ENCODE peak calls at places on chromosomes 13 and 19, in nine cellular contexts. F, J, K, Q, H, X, I, W and O are unnamed samples.
A peak's percentile ranks its signal among the peaks of the same experiment; 100 is the strongest.

GRCh38 chr13:106100261-106100919 is 435.1 kb downstream of the EFNB2 start:
- DNase-seq in F (peak; percentile 97), J (no peak), K (no peak), Q (no peak), H (peak; percentile 46), X (peak; percentile 17), I (no peak), W (peak; percentile 85), O (no peak)

GRCh38 chr13:27496006-27496405 is 45.6 kb upstream of the MTIF3 start:
- DNase-seq in F (no peak), J (no peak), K (no peak), Q (no peak), H (no peak), X (no peak), I (no peak), W (no peak), O (no peak)

GRCh38 chr13:78326608-78327007 is 276.7 kb downstream of the POU4F1 start:
- DNase-seq in F (no peak), J (no peak), K (no peak), Q (no peak), H (no peak), X (peak; percentile 12), I (no peak), W (no peak), O (no peak)

GRCh38 chr13:99859178-99860177 is 112.1 kb downstream of the ZIC5 start:
- DNase-seq in F (no peak), J (no peak), K (no peak), Q (no peak), H (no peak), X (no peak), I (no peak), W (peak; percentile 31), O (no peak)

GRCh38 chr13:52969373-52969772 is 59.2 kb upstream of the OLFM4 start:
- DNase-seq in F (no peak), J (no peak), K (no peak), Q (no peak), H (no peak), X (no peak), I (no peak), W (no peak), O (no peak)

GRCh38 chr13:108154421-108154858 is 60.9 kb downstream of the LIG4 start:
- DNase-seq in F (peak; percentile 73), J (no peak), K (no peak), Q (no peak), H (no peak), X (peak; percentile 86), I (no peak), W (peak; percentile 61), O (no peak)

GRCh38 chr19:13629687-13630357 is 123.5 kb upstream of the CACNA1A start:
- DNase-seq in F (no peak), J (no peak), K (no peak), Q (no peak), H (no peak), X (no peak), I (no peak), W (no peak), O (no peak)

GRCh38 chr13:105474983-105475382 is 1060.5 kb downstream of the EFNB2 start:
- DNase-seq in F (peak; percentile 83), J (no peak), K (no peak), Q (no peak), H (no peak), X (peak; percentile 7), I (no peak), W (no peak), O (no peak)

GRCh38 chr13:95216182-95216581 is 85.1 kb downstream of the ABCC4 start:
- DNase-seq in F (no peak), J (no peak), K (no peak), Q (no peak), H (no peak), X (no peak), I (no peak), W (no peak), O (no peak)

GRCh38 chr19:58107778-58108545 is 9.9 kb upstream of the ZSCAN18 start:
- DNase-seq in F (no peak), J (no peak), K (no peak), Q (no peak), H (no peak), X (no peak), I (no peak), W (no peak), O (no peak)

DNA sequence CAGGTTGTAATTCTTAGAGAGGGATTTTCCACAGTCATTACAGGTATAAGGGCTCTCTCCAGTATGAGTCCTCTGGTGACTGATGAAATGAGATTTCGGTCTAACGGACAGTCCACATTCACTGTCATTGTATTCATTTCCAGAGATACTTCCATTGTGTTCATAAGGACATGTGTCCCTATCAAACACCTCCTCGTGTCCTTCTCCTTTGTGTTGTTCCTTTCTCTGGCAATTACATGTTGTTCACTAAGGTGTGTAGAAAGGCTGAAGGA is 10.5 kb upstream of the ZSCAN18 start:
- DNase-seq in F (no peak), J (no peak), K (no peak), Q (no peak), H (no peak), X (no peak), I (no peak), W (no peak), O (no peak)
- H3K27ac ChIP-seq in F (no peak overlapping the region), J (no peak overlapping the region), K (no peak overlapping the region), Q (no peak overlapping the region), H (no peak overlapping the region), X (no peak overlapping the region), I (no peak overlapping the region), W (no peak overlapping the region), O (no peak overlapping the region)

GRCh38 chr19:11141937-11142527 is 13.6 kb downstream of the SPC24 start:
- DNase-seq in F (peak; percentile 55), J (no peak), K (no peak), Q (peak; percentile 10), H (no peak), X (no peak), I (no peak), W (no peak), O (no peak)
- H3K4me3 ChIP-seq in F (no peak overlapping the region), J (no peak overlapping the region), K (no peak overlapping the region), Q (no peak overlapping the region), H (peak overlapping the region; percentile 58), X (no peak overlapping the region), I (no peak overlapping the region), W (no peak overlapping the region), O (no peak overlapping the region)

DNA sequence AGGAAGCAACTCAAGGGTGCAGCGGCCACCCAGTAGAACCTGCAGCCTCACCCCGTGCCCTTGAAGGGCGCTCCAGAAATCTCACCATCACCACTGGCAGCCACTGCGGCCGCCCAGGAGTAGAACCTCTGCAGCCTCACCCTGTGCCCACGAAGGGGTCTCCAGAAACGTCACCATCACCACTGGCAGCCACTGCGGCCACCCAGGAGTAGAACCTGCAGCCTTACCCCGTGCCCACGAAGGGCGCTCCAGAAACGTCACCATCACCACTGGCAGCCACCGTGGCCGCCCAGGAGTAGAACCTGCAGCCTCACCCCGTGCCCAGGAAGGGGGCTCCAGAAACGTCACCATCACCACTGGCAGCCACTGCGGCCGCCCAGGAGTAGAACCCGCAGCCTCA is 336.0 kb downstream of the TEX29 start:
- DNase-seq in F (no peak), J (no peak), K (no peak), Q (no peak), H (no peak), X (no peak), I (no peak), W (no peak), O (no peak)
- H3K27me3 ChIP-seq in F (no peaks in the 10 kb centered on the region), J (no peaks in the 10 kb centered on the region), K (peaks cover 5% of the 10 kb centered on the region), Q (no peaks in the 10 kb centered on the region), H (peaks cover 58% of the 10 kb centered on the region), X (peaks cover 48% of the 10 kb centered on the region), I (peaks cover 6% of the 10 kb centered on the region), W (peaks cover 7% of the 10 kb centered on the region), O (no peaks in the 10 kb centered on the region)

DNA sequence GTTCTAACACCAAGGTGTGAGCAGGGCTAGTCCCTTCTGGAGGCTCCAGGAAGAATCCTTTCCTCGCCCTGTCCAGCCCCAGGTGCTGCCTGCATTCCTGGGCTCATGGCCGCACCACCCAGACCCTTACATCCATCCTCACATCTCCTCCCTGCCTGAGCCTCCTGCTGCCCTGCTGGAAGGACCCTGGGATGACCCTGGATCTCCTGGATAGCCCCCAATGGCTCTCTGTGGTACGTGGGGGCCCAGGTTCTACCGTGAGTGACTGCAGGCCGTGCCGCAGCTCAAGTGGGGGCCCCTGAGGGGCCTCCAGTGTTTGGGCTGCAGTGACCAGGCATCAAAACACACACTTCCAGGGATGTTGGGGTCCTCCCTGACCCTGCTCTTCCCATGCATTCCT is 8.3 kb upstream of the MCF2L start:
- DNase-seq in F (no peak), J (no peak), K (peak; percentile 36), Q (no peak), H (no peak), X (no peak), I (no peak), W (no peak), O (no peak)
- H3K27ac ChIP-seq in F (no peak overlapping the region), J (no peak overlapping the region), K (no peak overlapping the region), Q (no peak overlapping the region), H (no peak overlapping the region), X (no peak overlapping the region), I (no peak overlapping the region), W (no peak overlapping the region), O (no peak overlapping the region)

DNA sequence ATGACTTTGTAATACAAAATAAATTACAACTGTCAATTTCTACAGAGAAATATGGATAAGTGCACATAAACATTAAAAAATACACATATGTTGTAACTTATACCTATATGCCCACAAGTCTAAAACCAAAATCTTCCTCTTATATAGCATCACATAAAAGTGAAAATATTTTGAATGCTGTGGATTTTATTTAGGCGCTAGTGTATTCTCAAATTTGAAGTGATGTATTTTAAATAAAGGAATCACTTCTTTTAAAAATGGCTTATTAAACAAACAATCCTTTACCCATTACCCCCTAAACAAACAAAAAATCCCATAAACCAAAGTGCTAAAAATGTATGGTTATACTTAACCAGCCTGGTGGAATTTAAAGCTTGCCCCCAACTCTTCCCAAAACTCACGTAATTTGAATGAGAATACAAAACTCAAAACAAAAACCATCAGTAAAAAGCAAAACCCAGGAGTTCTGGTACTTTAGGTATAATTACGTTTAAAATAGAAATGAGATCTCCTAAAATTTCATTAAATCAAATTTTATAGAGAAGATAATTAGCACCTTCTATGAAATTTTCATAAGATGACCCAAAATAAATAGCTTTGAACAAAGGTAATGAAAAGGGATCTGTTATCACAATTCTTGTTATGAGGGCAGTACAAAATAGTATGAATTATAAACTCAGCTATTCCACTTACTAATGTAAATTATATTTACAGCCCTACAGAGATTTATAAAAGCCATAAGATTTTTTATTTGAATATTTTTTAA is 63.5 kb downstream of the KCNRG start:
- DNase-seq in F (no peak), J (no peak), K (no peak), Q (no peak), H (no peak), X (no peak), I (no peak), W (no peak), O (no peak)
- H3K4me3 ChIP-seq in F (no peak overlapping the region), J (peak overlapping the region; percentile 23), K (peak overlapping the region; percentile 77), Q (no peak overlapping the region), H (no peak overlapping the region), X (no peak overlapping the region), I (peak overlapping the region; percentile 52), W (peak overlapping the region; percentile 86), O (peak overlapping the region; percentile 90)